ENCODE peak calls at places on chromosomes 7 and 10, in five cellular contexts. One of them, this sample, is unnamed.

GRCh38 chr10:125151824-125152634 is 8.3 kb downstream of the CTBP2 start:
- DNase-seq in Peyer's patch: no peak
- DNase-seq in epithelial cell of esophagus: no peak
- DNase-seq in lower lobe of right lung: peak; percentile 81
- DNase-seq in hepatocyte: peak; percentile 66
- DNase-seq in this sample: peak; percentile 86

GRCh38 chr10:6138456-6138855 is 49.6 kb downstream of the RBM17 start:
- DNase-seq in epithelial cell of esophagus: no peak
- DNase-seq in Peyer's patch: no peak
- DNase-seq in hepatocyte: no peak
- DNase-seq in lower lobe of right lung: no peak
- DNase-seq in this sample: no peak

GRCh38 chr7:953547-954327 is 743 bp downstream of the ADAP1 start:
- DNase-seq in epithelial cell of esophagus: peak; percentile 50
- DNase-seq in Peyer's patch: no peak
- DNase-seq in hepatocyte: peak; percentile 78
- DNase-seq in lower lobe of right lung: peak; percentile 86
- DNase-seq in this sample: peak; percentile 83

GRCh38 chr10:101031796-101032636 is 982 bp downstream of the SFXN3 start:
- DNase-seq in Peyer's patch: peak; percentile 82
- DNase-seq in hepatocyte: peak; percentile 89
- DNase-seq in epithelial cell of esophagus: peak; percentile 58
- DNase-seq in lower lobe of right lung: peak; percentile 91
- DNase-seq in this sample: peak; percentile 86

GRCh38 chr10:29392376-29393021 is 103.6 kb downstream of the LYZL1 start:
- DNase-seq in lower lobe of right lung: no peak
- DNase-seq in hepatocyte: peak; percentile 74
- DNase-seq in epithelial cell of esophagus: peak; percentile 51
- DNase-seq in Peyer's patch: no peak
- DNase-seq in this sample: peak; percentile 33

GRCh38 chr7:18455644-18456043 is 39.9 kb upstream of the HDAC9 start:
- DNase-seq in epithelial cell of esophagus: no peak
- DNase-seq in Peyer's patch: no peak
- DNase-seq in lower lobe of right lung: no peak
- DNase-seq in hepatocyte: no peak
- DNase-seq in this sample: no peak

GRCh38 chr10:55485827-55486226 is 684.8 kb upstream of the PCDH15 start:
- DNase-seq in epithelial cell of esophagus: no peak
- DNase-seq in hepatocyte: no peak
- DNase-seq in lower lobe of right lung: no peak
- DNase-seq in Peyer's patch: no peak
- DNase-seq in this sample: no peak

GRCh38 chr10:88598060-88598459 is 11.5 kb downstream of the LIPJ start:
- DNase-seq in lower lobe of right lung: no peak
- DNase-seq in hepatocyte: no peak
- DNase-seq in epithelial cell of esophagus: no peak
- DNase-seq in Peyer's patch: no peak
- DNase-seq in this sample: no peak

GRCh38 chr10:110387983-110388681 is 83.4 kb upstream of the SMNDC1 start:
- DNase-seq in lower lobe of right lung: no peak
- DNase-seq in hepatocyte: no peak
- DNase-seq in Peyer's patch: no peak
- DNase-seq in epithelial cell of esophagus: no peak
- DNase-seq in this sample: no peak

GRCh38 chr7:139619367-139619657 is 95.8 kb downstream of the CLEC2L start:
- DNase-seq in lower lobe of right lung: no peak
- DNase-seq in hepatocyte: no peak
- DNase-seq in Peyer's patch: no peak
- DNase-seq in epithelial cell of esophagus: peak; percentile 27
- DNase-seq in this sample: no peak
- TF ChIP-seq CTCF in lower lobe of right lung: no peak
- TF ChIP-seq CTCF in hepatocyte: no peak
- TF ChIP-seq CTCF in Peyer's patch: no peak
- TF ChIP-seq CTCF in epithelial cell of esophagus: no peak
- TF ChIP-seq CTCF in this sample: no peak

GRCh38 chr10:25756784-25757183 is 177.2 kb upstream of the MYO3A start:
- DNase-seq in lower lobe of right lung: no peak
- DNase-seq in epithelial cell of esophagus: no peak
- DNase-seq in Peyer's patch: no peak
- DNase-seq in hepatocyte: no peak
- DNase-seq in this sample: no peak
- TF ChIP-seq CTCF in lower lobe of right lung: no peak
- TF ChIP-seq CTCF in epithelial cell of esophagus: no peak
- TF ChIP-seq CTCF in Peyer's patch: no peak
- TF ChIP-seq CTCF in hepatocyte: no peak
- TF ChIP-seq CTCF in this sample: no peak

GRCh38 chr7:108222236-108222892 is 92.2 kb upstream of the LAMB4 start:
- DNase-seq in epithelial cell of esophagus: peak; percentile 13
- DNase-seq in Peyer's patch: no peak
- DNase-seq in hepatocyte: no peak
- DNase-seq in lower lobe of right lung: no peak
- DNase-seq in this sample: no peak
- TF ChIP-seq CTCF in epithelial cell of esophagus: no peak
- TF ChIP-seq CTCF in Peyer's patch: no peak
- TF ChIP-seq CTCF in hepatocyte: no peak
- TF ChIP-seq CTCF in lower lobe of right lung: no peak
- TF ChIP-seq CTCF in this sample: no peak

GRCh38 chr10:103544657-103545310 is 51.3 kb downstream of the NEURL1 start:
- DNase-seq in epithelial cell of esophagus: no peak
- DNase-seq in lower lobe of right lung: no peak
- DNase-seq in Peyer's patch: no peak
- DNase-seq in hepatocyte: no peak
- DNase-seq in this sample: no peak

GRCh38 chr10:103545366-103545765 is 51.9 kb downstream of the NEURL1 start:
- DNase-seq in hepatocyte: peak; percentile 2
- DNase-seq in Peyer's patch: no peak
- DNase-seq in lower lobe of right lung: no peak
- DNase-seq in epithelial cell of esophagus: no peak
- DNase-seq in this sample: no peak

GRCh38 chr10:103540722-103541121 is 47.2 kb downstream of the NEURL1 start:
- DNase-seq in lower lobe of right lung: no peak
- DNase-seq in hepatocyte: no peak
- DNase-seq in epithelial cell of esophagus: peak; percentile 20
- DNase-seq in Peyer's patch: no peak
- DNase-seq in this sample: no peak

GRCh38 chr10:103543617-103544525 is 50.4 kb downstream of the NEURL1 start:
- DNase-seq in Peyer's patch: no peak
- DNase-seq in lower lobe of right lung: no peak
- DNase-seq in epithelial cell of esophagus: no peak
- DNase-seq in hepatocyte: no peak
- DNase-seq in this sample: no peak

GRCh38 chr10:103542764-103543616 is 49.5 kb downstream of the NEURL1 start:
- DNase-seq in epithelial cell of esophagus: peak; percentile 34
- DNase-seq in Peyer's patch: peak; percentile 25
- DNase-seq in lower lobe of right lung: no peak
- DNase-seq in hepatocyte: peak; percentile 59
- DNase-seq in this sample: peak; percentile 41
- TF ChIP-seq CTCF in epithelial cell of esophagus: peak; percentile 44
- TF ChIP-seq CTCF in Peyer's patch: peak; percentile 35
- TF ChIP-seq CTCF in lower lobe of right lung: peak; percentile 51
- TF ChIP-seq CTCF in hepatocyte: peak; percentile 61
- TF ChIP-seq CTCF in this sample: peak; percentile 13

This sample was measured in transverse colon.